ENCODE peak calls at places on chromosomes 3 and 15, in nine cellular contexts. C, H, P, Q, B, S, J, Z and U are unnamed samples.

GRCh38 chr15:75202251-75203016 is 752 bp downstream of the C15orf39 start:
- DNase-seq in Q (peak; percentile 91), H (peak; percentile 86), P (peak; percentile 85), C (peak; percentile 76), B (peak; percentile 84), J (peak; percentile 82), Z (peak; percentile 83), S (no peak), U (peak; percentile 81)

GRCh38 chr15:57537072-57537471 is 54.6 kb upstream of the MYZAP start:
- DNase-seq in S (no peak), J (peak; percentile 73), C (no peak), H (no peak), P (peak; percentile 88), Z (peak; percentile 40), B (peak; percentile 25), Q (no peak), U (no peak)

GRCh38 chr15:62209821-62210220 is 44.7 kb upstream of the C2CD4B start:
- DNase-seq in C (no peak), Z (no peak), P (peak; percentile 50), S (peak; percentile 25), B (peak; percentile 29), Q (no peak), J (no peak), H (no peak), U (no peak)

GRCh38 chr3:28844688-28845324 is 436.1 kb upstream of the RBMS3 start:
- DNase-seq in H (no peak), C (no peak), B (no peak), S (no peak), J (no peak), Q (no peak), Z (no peak), P (no peak), U (no peak)

GRCh38 chr15:100914876-100915275 is 4.3 kb upstream of the LRRK1 start:
- DNase-seq in C (no peak), Z (no peak), Q (no peak), B (no peak), J (no peak), H (peak; percentile 58), S (no peak), P (no peak), U (no peak)

GRCh38 chr3:23055733-23056376 is 147.3 kb upstream of the UBE2E2 start:
- DNase-seq in Z (no peak), P (no peak), B (no peak), S (peak; percentile 54), Q (peak; percentile 28), C (no peak), H (no peak), J (no peak), U (no peak)

GRCh38 chr3:194387276-194387675 is 11.8 kb downstream of the GP5 start:
- DNase-seq in P (peak; percentile 4), H (no peak), Z (no peak), B (no peak), Q (no peak), C (no peak), S (no peak), J (no peak), U (no peak)

GRCh38 chr3:73215286-73215685 is 153.8 kb downstream of the EBLN2 start:
- DNase-seq in P (no peak), B (no peak), J (no peak), H (no peak), Z (no peak), Q (no peak), S (no peak), C (no peak), U (no peak)

GRCh38 chr15:92166751-92167412 is 226.8 kb upstream of the ST8SIA2 start:
- DNase-seq in Z (peak; percentile 46), B (no peak), S (no peak), Q (no peak), C (no peak), H (no peak), P (no peak), J (no peak), U (no peak)

GRCh38 chr15:38651328-38652038 is 86.9 kb upstream of the RASGRP1 start:
- DNase-seq in P (no peak), S (no peak), B (peak; percentile 47), C (peak; percentile 40), J (no peak), Q (peak; percentile 88), Z (no peak), H (no peak), U (no peak)

GRCh38 chr3:141279074-141279945 is 47.7 kb downstream of the PXYLP1 start:
- DNase-seq in B (peak; percentile 35), Z (no peak), Q (peak; percentile 58), C (no peak), P (no peak), J (no peak), H (peak; percentile 19), S (no peak), U (no peak)

GRCh38 chr15:77724649-77725048 is 91.9 kb upstream of the LINGO1 start:
- DNase-seq in S (no peak), J (no peak), C (no peak), B (no peak), Z (no peak), P (no peak), H (no peak), Q (no peak), U (no peak)

GRCh38 chr15:77721963-77722362 is 89.3 kb upstream of the LINGO1 start:
- DNase-seq in C (no peak), P (no peak), S (no peak), Q (no peak), H (no peak), J (no peak), B (no peak), Z (no peak), U (no peak)

GRCh38 chr15:77720617-77721016 is 87.9 kb upstream of the LINGO1 start:
- DNase-seq in S (no peak), P (no peak), Z (no peak), H (no peak), J (no peak), Q (no peak), B (no peak), C (no peak), U (no peak)

GRCh38 chr15:77723756-77724155 is 91.0 kb upstream of the LINGO1 start:
- DNase-seq in C (no peak), B (no peak), Q (no peak), Z (no peak), P (no peak), H (no peak), S (no peak), J (no peak), U (no peak)

GRCh38 chr15:77722759-77723460 is 90.2 kb upstream of the LINGO1 start:
- DNase-seq in Q (no peak), S (no peak), H (no peak), C (no peak), J (no peak), Z (no peak), B (no peak), P (no peak), U (no peak)
- H3K27ac ChIP-seq in Q (no peak overlapping the region), S (no peak overlapping the region), H (no peak overlapping the region), C (no peak overlapping the region), J (no peak overlapping the region), Z (no peak overlapping the region), B (no peak overlapping the region), P (no peak overlapping the region), U (no peak overlapping the region)

GRCh38 chr15:50884583-50884982 is 23.9 kb upstream of the AP4E1 start:
- DNase-seq in H (no peak), C (no peak), J (no peak), P (no peak), S (peak; percentile 55), B (no peak), Q (no peak), Z (no peak), U (no peak)
- H3K27ac ChIP-seq in H (no peak overlapping the region), C (no peak overlapping the region), J (no peak overlapping the region), P (peak overlapping the region; percentile 53), S (peak overlapping the region; percentile 93), B (no peak overlapping the region), Q (no peak overlapping the region), Z (peak overlapping the region; percentile 1), U (peak overlapping the region; percentile 47)

GRCh38 chr15:41482478-41482877 is 11.2 kb upstream of the ITPKA start:
- DNase-seq in H (no peak), J (no peak), C (no peak), P (no peak), Z (no peak), S (no peak), B (no peak), Q (no peak), U (no peak)

GRCh38 chr15:41482070-41482469 is 11.6 kb upstream of the ITPKA start:
- DNase-seq in B (peak; percentile 80), H (no peak), P (no peak), C (no peak), Q (no peak), Z (no peak), J (no peak), S (no peak), U (no peak)

GRCh38 chr15:41483115-41483514 is 10.6 kb upstream of the ITPKA start:
- DNase-seq in J (no peak), S (no peak), C (peak; percentile 36), Q (no peak), Z (no peak), H (no peak), P (no peak), B (no peak), U (no peak)

GRCh38 chr15:41485226-41485625 is 8.4 kb upstream of the ITPKA start:
- DNase-seq in J (no peak), C (no peak), Z (no peak), P (no peak), B (no peak), Q (no peak), H (no peak), S (no peak), U (no peak)

GRCh38 chr15:41483519-41483918 is 10.2 kb upstream of the ITPKA start:
- DNase-seq in J (no peak), Z (no peak), P (no peak), B (peak; percentile 47), Q (no peak), S (no peak), C (peak; percentile 30), H (no peak), U (no peak)
- H3K27ac ChIP-seq in J (no peak overlapping the region), Z (peak overlapping the region; percentile 66), P (no peak overlapping the region), B (no peak overlapping the region), Q (peak overlapping the region; percentile 23), S (no peak overlapping the region), C (no peak overlapping the region), H (no peak overlapping the region), U (no peak overlapping the region)

GRCh38 chr3:24462737-24463136 is 31.9 kb downstream of the THRB start:
- DNase-seq in H (no peak), Z (no peak), S (no peak), P (no peak), Q (no peak), C (no peak), J (no peak), B (no peak), U (no peak)

GRCh38 chr3:24460974-24461373 is 33.7 kb downstream of the THRB start:
- DNase-seq in S (no peak), J (no peak), C (no peak), Q (no peak), B (no peak), P (no peak), Z (no peak), H (no peak), U (no peak)

GRCh38 chr3:24470277-24470676 is 24.4 kb downstream of the THRB start:
- DNase-seq in B (no peak), C (no peak), H (no peak), Q (no peak), Z (no peak), P (no peak), J (no peak), S (no peak), U (no peak)

DNA sequence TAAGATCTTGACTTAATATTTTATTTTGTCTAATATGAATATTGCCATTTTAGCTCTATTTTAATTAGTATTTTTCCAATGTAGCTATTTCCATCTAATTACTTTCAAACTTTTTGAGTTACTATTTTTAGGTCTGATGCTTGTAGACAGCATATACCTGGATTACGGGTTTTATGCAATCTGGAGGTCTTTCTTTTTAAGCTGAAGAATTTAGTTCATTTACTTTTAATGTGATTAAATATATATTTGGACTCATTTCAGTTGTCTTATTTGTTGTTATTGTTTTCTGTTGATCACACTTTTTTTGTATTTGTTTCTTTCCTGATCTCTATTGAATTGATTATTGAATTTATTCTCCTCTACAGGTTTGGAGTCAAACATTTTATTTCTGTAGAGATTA is 30.3 kb downstream of the THRB start:
- DNase-seq in S (no peak), H (no peak), P (no peak), Z (no peak), B (no peak), C (no peak), J (no peak), Q (no peak), U (no peak)
- H3K27ac ChIP-seq in S (no peak overlapping the region), H (no peak overlapping the region), P (no peak overlapping the region), Z (no peak overlapping the region), B (no peak overlapping the region), C (no peak overlapping the region), J (no peak overlapping the region), Q (no peak overlapping the region), U (no peak overlapping the region)